ENCODE peak calls at places on chromosomes 2 and 18, in ten cellular contexts. O, K, B, H, I, G, Z, N, Q and L are unnamed samples.
A peak's percentile ranks its signal among the peaks of the same experiment; 100 is the strongest.

GRCh38 chr18:50558948-50559749 is 738 bp upstream of the MAPK4 start:
- DNase-seq in G (no peak), Z (no peak), N (no peak), H (peak; percentile 34), K (no peak), Q (no peak), I (no peak), O (no peak), B (no peak), L (peak; percentile 39)

GRCh38 chr2:147051248-147051647 is 793.6 kb upstream of the ACVR2A start:
- DNase-seq in B (no peak), N (no peak), K (no peak), O (no peak), G (no peak), H (no peak), Z (no peak), I (peak; percentile 69), Q (no peak), L (no peak)

GRCh38 chr2:145166716-145167115 is 646.8 kb upstream of the ZEB2 start:
- DNase-seq in Z (no peak), N (no peak), G (no peak), H (no peak), K (no peak), I (no peak), B (no peak), O (no peak), Q (no peak), L (no peak)

GRCh38 chr2:200159829-200160781 is 146.4 kb upstream of the SPATS2L start:
- DNase-seq in B (no peak), N (no peak), I (peak; percentile 20), O (no peak), H (no peak), K (no peak), G (no peak), Q (peak; percentile 53), Z (no peak), L (no peak)

GRCh38 chr18:29753379-29753778 is 1289.2 kb downstream of the DSC3 start:
- DNase-seq in O (no peak), H (no peak), Z (no peak), Q (peak; percentile 50), I (no peak), N (no peak), G (no peak), K (no peak), B (no peak), L (no peak)

GRCh38 chr2:196149926-196150325 is 21.5 kb downstream of the STK17B start:
- DNase-seq in Q (no peak), K (no peak), H (no peak), O (no peak), N (no peak), G (no peak), I (no peak), Z (no peak), B (no peak), L (no peak)

GRCh38 chr2:36516136-36516870 is 81.7 kb downstream of the FEZ2 start:
- DNase-seq in Q (peak; percentile 58), I (peak; percentile 58), O (no peak), Z (no peak), H (no peak), N (no peak), K (no peak), B (no peak), G (no peak), L (no peak)

GRCh38 chr18:61285777-61286176 is 47.5 kb upstream of the CDH20 start:
- DNase-seq in K (no peak), G (no peak), Q (no peak), N (no peak), Z (no peak), O (no peak), I (no peak), B (no peak), H (no peak), L (no peak)

GRCh38 chr2:219168932-219169331 is 897 bp downstream of the SLC23A3 start:
- DNase-seq in I (no peak), K (no peak), B (no peak), N (no peak), Z (peak; percentile 74), Q (no peak), O (no peak), H (no peak), G (no peak), L (no peak)

GRCh38 chr2:127217470-127218325 is 2.4 kb downstream of the CYP27C1 start:
- DNase-seq in I (no peak), N (no peak), H (peak; percentile 40), B (no peak), Q (no peak), G (no peak), Z (peak; percentile 91), O (no peak), K (no peak), L (no peak)

GRCh38 chr2:44131177-44131576 is 37.5 kb upstream of the PPM1B start:
- DNase-seq in Z (no peak), N (no peak), O (no peak), I (no peak), Q (no peak), H (peak; percentile 58), B (no peak), K (no peak), G (no peak), L (no peak)

GRCh38 chr2:123051136-123051535 is 974.0 kb upstream of the CNTNAP5 start:
- DNase-seq in O (no peak), Z (no peak), K (no peak), Q (no peak), I (no peak), B (no peak), G (no peak), H (no peak), N (no peak), L (no peak)

GRCh38 chr18:33805592-33805991 is 227.6 kb downstream of the ASXL3 start:
- DNase-seq in K (no peak), O (no peak), Q (no peak), H (no peak), B (no peak), G (no peak), I (no peak), N (no peak), Z (no peak), L (no peak)

GRCh38 chr2:38163006-38163405 is 87.1 kb upstream of the CYP1B1 start:
- DNase-seq in H (no peak), I (no peak), Q (no peak), N (no peak), O (no peak), G (no peak), K (no peak), B (no peak), Z (no peak), L (no peak)

GRCh38 chr18:42141439-42141838 is 186.4 kb downstream of the PIK3C3 start:
- DNase-seq in B (no peak), I (peak; percentile 2), Q (peak; percentile 2), N (no peak), K (no peak), O (no peak), H (peak; percentile 40), Z (no peak), G (no peak), L (no peak)
- TF ChIP-seq CTCF in B (peak; percentile 17), I (no peak), Q (no peak), N (no peak), K (no peak), O (no peak), H (peak; percentile 25), Z (no peak), G (no peak), L (no peak)

GRCh38 chr2:31980674-31981356 is 30.0 kb downstream of the MEMO1 start:
- DNase-seq in O (no peak), Q (peak; percentile 68), H (peak; percentile 71), Z (no peak), K (no peak), N (no peak), I (peak; percentile 53), B (peak; percentile 80), G (no peak), L (no peak)
- TF ChIP-seq CTCF in O (no peak), Q (no peak), H (no peak), Z (no peak), K (no peak), N (no peak), I (no peak), B (no peak), G (no peak), L (no peak)

DNA sequence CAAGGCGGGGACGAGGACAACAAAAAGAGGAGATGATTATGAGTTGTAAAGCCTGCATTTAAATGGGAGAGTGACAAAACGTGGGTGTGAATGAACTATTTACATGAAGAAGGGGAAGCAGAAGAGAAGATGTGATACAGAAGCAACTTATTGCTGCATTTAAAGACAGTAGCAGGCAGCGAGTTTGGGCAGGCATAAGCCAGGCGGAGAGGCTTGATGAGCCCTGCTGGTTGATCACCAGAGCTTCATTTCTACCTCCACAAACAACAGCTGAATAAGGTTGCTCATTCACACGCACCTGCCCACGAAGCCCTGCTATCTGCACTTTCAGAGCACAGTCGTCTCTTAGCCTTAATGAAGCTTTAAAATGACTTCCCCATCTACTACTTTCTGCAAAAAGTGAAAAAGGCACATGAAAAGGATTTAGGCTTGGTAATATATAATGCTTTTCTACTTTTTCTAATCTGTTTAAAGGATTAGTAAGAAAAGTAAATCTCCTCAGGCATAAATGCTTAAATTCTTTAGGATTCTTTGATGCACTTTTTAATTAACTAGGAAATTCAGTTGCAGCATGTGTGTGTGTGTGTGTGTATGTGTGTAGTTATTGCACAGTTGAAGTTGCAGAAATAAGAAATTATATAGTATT is 3.1 kb downstream of the SLC38A11 start:
- DNase-seq in G (no peak), O (no peak), K (no peak), Q (no peak), I (no peak), B (no peak), H (no peak), Z (no peak), N (no peak), L (no peak)
- TF ChIP-seq CTCF in G (no peak), O (no peak), K (no peak), Q (no peak), I (no peak), B (no peak), H (no peak), Z (no peak), N (no peak), L (no peak)

GRCh38 chr18:76458522-76459311 is 36.3 kb downstream of the ZNF516 start:
- DNase-seq in I (no peak), Q (no peak), K (no peak), H (no peak), B (no peak), Z (peak; percentile 58), N (no peak), O (no peak), G (peak; percentile 40), L (no peak)

GRCh38 chr18:76460482-76460881 is 34.6 kb downstream of the ZNF516 start:
- DNase-seq in N (no peak), K (no peak), I (peak; percentile 41), H (no peak), Z (no peak), Q (peak; percentile 34), B (no peak), O (no peak), G (peak; percentile 25), L (no peak)

GRCh38 chr18:76461148-76461547 is 33.9 kb downstream of the ZNF516 start:
- DNase-seq in B (no peak), H (no peak), K (no peak), I (no peak), Q (no peak), Z (peak; percentile 59), O (no peak), G (no peak), N (no peak), L (no peak)

GRCh38 chr18:76459312-76459686 is 35.7 kb downstream of the ZNF516 start:
- DNase-seq in N (no peak), Q (no peak), Z (peak; percentile 80), H (no peak), K (no peak), G (peak; percentile 37), B (no peak), I (no peak), O (no peak), L (no peak)

GRCh38 chr18:76459687-76460350 is 35.2 kb downstream of the ZNF516 start:
- DNase-seq in B (no peak), K (no peak), I (peak; percentile 99), N (no peak), Q (peak; percentile 100), G (no peak), Z (peak; percentile 80), O (no peak), H (no peak), L (no peak)
- TF ChIP-seq CTCF in B (no peak), K (no peak), I (peak; percentile 33), N (no peak), Q (peak; percentile 27), G (no peak), Z (no peak), O (no peak), H (no peak), L (no peak)